ENCODE peak calls at places on chromosome 2, in seven cellular contexts. N is GM23338, T is Panc1, W is prostate gland, P is SK-N-SH, L is breast epithelium, E is spleen. F is an unnamed sample.

GRCh38 chr2:18860179-18860578 is 270.8 kb upstream of the NT5C1B start:
- DNase-seq in N (no peak), T (no peak), W (no peak), P (no peak), L (no peak), E (no peak), F (no peak)

GRCh38 chr2:182540236-182540635 is 113.4 kb upstream of the PDE1A start:
- DNase-seq in N (no peak), T (no peak), W (no peak), P (no peak), L (no peak), E (no peak), F (no peak)

GRCh38 chr2:237466266-237466665 is 20.8 kb upstream of the MLPH start:
- DNase-seq in N (no peak), T (no peak), W (no peak), P (peak), L (no peak), E (no peak), F (no peak)

GRCh38 chr2:64819774-64820688 is 166.3 kb upstream of the SERTAD2 start:
- DNase-seq in N (no peak), T (no peak), W (no peak), P (no peak), L (no peak), E (no peak), F (no peak)

GRCh38 chr2:42001696-42002331 is 46.0 kb upstream of the PKDCC start:
- DNase-seq in N (no peak), T (no peak), W (no peak), P (no peak), L (no peak), E (no peak), F (no peak)

GRCh38 chr2:212135739-212136138 is 402.9 kb downstream of the ERBB4 start:
- DNase-seq in N (no peak), T (no peak), W (no peak), P (no peak), L (no peak), E (no peak), F (no peak)

GRCh38 chr2:146986161-146986560 is 858.7 kb upstream of the ACVR2A start:
- DNase-seq in N (no peak), T (no peak), W (peak), P (no peak), L (no peak), E (no peak), F (no peak)

GRCh38 chr2:132721938-132722337 is 51.9 kb upstream of the LYPD1 start:
- DNase-seq in N (no peak), T (no peak), W (no peak), P (no peak), L (no peak), E (no peak), F (no peak)

GRCh38 chr2:101858246-101858645 is 133.5 kb upstream of the IL1R2 start:
- DNase-seq in N (no peak), T (no peak), W (no peak), P (no peak), L (no peak), E (no peak), F (no peak)

GRCh38 chr2:98874186-98874689 is 61.8 kb downstream of the CRACDL start:
- DNase-seq in N (no peak), T (no peak), W (no peak), P (no peak), L (no peak), E (no peak), F (no peak)

GRCh38 chr2:54404270-54404669 is 51.9 kb upstream of the SPTBN1 start:
- DNase-seq in N (no peak), T (no peak), W (no peak), P (no peak), L (no peak), E (no peak), F (no peak)

DNA sequence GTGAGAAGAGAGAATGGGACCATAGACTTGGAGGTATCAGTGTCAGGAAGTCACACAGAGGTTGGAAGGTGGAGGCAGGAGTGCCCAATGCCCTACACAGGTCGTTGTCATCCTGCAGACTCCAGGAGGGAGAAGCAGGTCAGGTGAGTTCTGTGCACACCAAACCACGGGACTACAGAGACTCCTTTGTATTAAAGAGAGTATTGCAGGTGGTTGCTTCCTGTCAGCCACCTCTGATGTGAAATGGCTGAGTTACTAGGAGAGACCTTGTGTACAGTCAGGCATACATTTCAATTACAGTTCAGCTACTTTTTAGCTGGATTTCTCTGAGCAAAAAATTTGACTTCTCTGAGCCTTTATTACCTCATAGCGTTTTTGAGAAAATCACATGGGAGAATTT is 51.6 kb downstream of the SPP2 start:
- DNase-seq in N (peak), T (no peak), W (peak), P (no peak), L (no peak), E (no peak), F (peak)
- TF ChIP-seq CTCF in N (no peak), T (no peak), W (peak), P (no peak), L (no peak), E (no peak), F (no peak)

DNA sequence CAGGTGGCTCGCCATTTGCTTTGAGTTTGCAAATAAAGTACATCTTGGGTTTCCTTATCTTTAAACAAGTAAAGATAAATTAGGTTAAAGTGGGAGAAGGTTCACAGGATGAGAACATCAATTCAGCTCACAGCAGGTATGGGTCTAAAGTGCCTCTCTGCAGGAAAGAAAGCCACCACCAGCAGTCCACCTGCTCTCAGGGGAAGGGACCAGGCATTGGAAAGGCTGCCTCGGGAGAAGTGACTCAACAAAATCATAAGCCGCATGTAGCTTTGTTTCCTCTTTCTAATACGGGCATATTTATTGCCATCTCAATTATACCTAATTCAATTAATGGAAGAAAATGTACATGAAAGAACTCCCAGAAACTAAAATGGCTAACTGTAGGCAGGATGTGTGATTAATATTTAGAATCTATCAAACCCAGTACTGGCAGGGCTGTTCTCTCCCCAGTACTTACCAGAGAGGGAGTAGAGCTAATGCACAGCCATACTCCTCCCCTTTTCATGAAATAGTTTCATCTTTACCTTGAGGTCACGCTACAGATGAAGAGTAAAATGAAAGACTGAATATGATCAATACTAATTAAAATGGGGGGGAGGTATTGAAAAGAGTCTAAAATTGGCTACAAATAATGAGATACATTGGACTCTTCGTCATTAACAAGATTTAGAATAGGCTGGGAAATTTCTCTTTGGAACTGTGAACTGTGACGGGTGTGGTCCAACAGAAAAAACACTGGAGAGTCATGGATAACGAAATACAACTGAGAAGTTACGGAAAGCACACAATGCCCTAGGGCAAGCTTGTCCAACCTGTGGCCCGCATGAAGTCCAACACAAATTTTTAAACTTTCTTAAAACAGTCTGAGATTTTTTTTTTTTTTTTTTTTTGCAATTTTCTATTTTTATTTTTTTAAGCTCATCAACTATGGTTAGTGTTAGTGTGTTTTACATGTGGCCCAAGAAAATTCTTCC is 28.1 kb downstream of the CDC42EP3 start:
- DNase-seq in N (no peak), T (no peak), W (no peak), P (no peak), L (no peak), E (no peak), F (no peak)
- TF ChIP-seq POLR2AphosphoS5 in N (no peak), T (no peak), W (no peak), P (peak), L (no peak), E (no peak), F (peak)

DNA sequence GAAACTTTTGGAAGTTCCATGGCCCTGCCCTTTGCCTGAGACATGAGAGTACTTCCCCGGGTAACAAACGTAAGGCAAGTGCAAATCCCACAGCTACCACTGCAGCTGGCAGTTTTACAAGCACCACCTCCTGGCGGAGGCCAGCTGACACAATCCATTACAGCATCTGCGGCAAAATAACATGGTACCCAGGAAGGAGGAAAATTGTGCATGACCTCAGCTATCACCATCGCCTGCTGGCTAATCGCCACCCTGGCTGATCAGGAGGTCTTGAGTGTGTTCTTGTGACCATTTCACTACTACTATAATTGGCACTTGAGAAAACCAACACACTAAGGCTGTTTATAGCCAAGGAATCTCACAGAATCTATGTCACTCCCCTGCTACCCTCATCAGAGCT is 71.7 kb upstream of the SERPINE2 start:
- DNase-seq in N (no peak), T (no peak), W (no peak), P (no peak), L (no peak), E (no peak), F (peak)
- TF ChIP-seq CTCF in N (no peak), T (no peak), W (no peak), P (no peak), L (no peak), E (no peak), F (no peak)

GRCh38 chr2:178891959-178892485 is 84.8 kb upstream of the TTN start:
- DNase-seq in N (no peak), T (no peak), W (no peak), P (no peak), L (no peak), E (no peak), F (no peak)

GRCh38 chr2:178895171-178895570 is 87.9 kb upstream of the TTN start:
- DNase-seq in N (no peak), T (no peak), W (no peak), P (no peak), L (no peak), E (no peak), F (no peak)

GRCh38 chr2:178886006-178886405 is 78.8 kb upstream of the TTN start:
- DNase-seq in N (peak), T (no peak), W (no peak), P (no peak), L (no peak), E (no peak), F (no peak)

GRCh38 chr2:178895872-178896271 is 88.6 kb upstream of the TTN start:
- DNase-seq in N (no peak), T (no peak), W (no peak), P (no peak), L (no peak), E (no peak), F (no peak)

GRCh38 chr2:178891265-178891958 is 84.2 kb upstream of the TTN start:
- DNase-seq in N (peak), T (no peak), W (peak), P (peak), L (no peak), E (no peak), F (no peak)
- TF ChIP-seq POLR2AphosphoS5 in N (no peak), T (no peak), W (no peak), P (no peak), L (no peak), E (no peak), F (no peak)

DNA sequence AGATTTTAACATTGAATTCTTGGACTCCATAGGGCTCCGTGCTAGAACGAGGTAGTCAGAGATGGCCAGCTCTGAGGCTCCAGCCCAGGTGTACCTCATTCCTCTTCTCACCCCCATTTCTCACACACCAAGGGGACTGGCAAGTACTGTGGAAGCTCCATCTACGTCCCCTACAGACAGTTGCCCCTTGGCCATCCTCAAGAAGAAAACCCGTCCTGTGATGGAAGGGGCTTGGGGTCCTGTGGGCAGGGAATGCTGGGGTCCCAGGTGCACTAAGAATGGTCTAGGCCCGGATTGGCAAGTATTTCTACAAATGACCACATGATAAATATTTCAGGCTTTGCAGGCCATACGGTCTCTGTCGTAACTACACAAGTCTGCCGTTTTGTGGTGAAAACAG is 110.3 kb downstream of the PDCL3 start:
- DNase-seq in N (no peak), T (no peak), W (no peak), P (no peak), L (no peak), E (no peak), F (peak)
- TF ChIP-seq CTCF in N (no peak), T (no peak), W (no peak), P (no peak), L (no peak), E (no peak), F (no peak)

GRCh38 chr2:230905448-230906430 is 19.3 kb downstream of the GPR55 start:
- DNase-seq in N (no peak), T (no peak), W (no peak), P (no peak), L (peak), E (peak), F (no peak)
- TF ChIP-seq POLR2AphosphoS5 in N (no peak), T (no peak), W (no peak), P (no peak), L (no peak), E (no peak), F (no peak)

GRCh38 chr2:12950174-12950573 is 233.4 kb downstream of the TRIB2 start:
- DNase-seq in N (no peak), T (no peak), W (no peak), P (no peak), L (no peak), E (no peak), F (no peak)

GRCh38 chr2:12949406-12949805 is 232.7 kb downstream of the TRIB2 start:
- DNase-seq in N (no peak), T (no peak), W (no peak), P (no peak), L (no peak), E (no peak), F (no peak)

GRCh38 chr2:12948963-12949353 is 232.2 kb downstream of the TRIB2 start:
- DNase-seq in N (no peak), T (no peak), W (no peak), P (no peak), L (no peak), E (no peak), F (no peak)

GRCh38 chr2:12950957-12951656 is 234.4 kb downstream of the TRIB2 start:
- DNase-seq in N (peak), T (no peak), W (no peak), P (no peak), L (no peak), E (no peak), F (no peak)

DNA sequence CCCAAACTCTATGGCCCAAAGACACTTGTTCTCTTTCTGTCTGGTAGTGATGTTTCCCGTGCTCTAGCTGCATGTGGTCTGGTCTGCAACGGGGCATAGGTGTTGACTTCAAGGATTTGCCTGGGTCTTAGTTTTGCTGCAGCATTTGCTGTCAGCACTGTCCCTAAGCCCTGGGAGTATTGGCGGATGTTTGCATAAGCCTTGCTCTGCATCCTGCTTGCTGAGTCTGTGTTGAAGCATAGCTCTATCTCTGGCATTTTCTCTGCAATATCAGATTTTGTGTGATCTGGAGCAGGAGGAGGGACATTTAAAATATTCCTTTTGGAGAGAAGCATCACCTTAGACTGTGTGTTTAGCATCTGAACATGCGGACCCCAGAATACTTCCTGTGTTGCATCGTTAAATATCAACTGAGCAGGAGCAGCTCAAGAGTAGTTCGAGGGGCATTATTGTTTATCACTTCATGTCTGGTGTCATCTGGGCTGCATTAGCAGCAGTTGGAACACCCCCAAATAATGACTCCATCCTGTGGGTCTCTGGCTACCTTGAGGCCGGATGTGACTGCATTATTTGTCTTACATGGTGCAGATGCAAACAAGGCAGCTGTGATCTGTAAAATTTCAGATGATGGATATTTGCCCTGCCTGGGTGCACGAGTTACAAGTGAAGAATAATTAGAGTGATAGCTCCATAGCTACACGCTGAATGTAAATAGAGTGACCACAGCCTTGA is 231.7 kb downstream of the TRIB2 start:
- DNase-seq in N (no peak), T (no peak), W (no peak), P (peak), L (no peak), E (no peak), F (no peak)
- TF ChIP-seq CTCF in N (no peak), T (no peak), W (no peak), P (no peak), L (no peak), E (no peak), F (no peak)

DNA sequence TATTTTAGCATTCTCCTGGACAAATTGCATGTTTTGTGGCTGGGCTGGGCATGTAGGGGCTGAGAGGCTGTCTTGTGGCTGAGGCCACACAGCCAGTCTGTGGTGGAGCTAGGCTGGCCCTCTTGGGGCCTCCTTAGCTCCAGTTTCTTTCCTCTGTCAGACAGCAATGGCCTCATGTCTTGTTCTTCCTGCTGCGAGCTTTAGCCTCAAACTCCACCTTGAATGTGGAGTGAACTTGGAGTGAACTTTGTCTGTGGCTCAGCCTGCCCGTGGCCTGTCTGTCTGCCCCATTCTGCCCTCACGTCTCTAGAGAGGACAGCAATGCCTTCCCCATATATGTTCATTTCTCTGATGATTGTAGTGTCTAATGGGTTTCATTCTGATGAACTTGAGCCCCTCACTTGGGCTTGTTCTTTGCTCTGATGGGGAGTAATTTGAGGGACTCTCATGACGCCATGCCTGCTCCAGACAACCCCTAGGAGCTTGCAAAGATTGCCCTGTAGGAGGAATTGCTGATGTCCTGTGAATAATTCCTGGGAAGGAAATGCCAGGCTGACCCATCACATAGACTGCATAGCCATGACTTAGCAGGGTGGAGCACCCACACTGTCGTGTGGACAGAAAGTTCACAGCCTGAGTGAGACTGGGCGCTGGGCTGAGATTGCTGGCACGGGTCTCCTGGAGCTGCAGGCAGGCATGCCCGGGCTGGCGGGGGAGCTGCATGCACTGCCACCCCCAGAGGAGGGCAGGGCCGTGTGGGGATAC is 42.6 kb downstream of the ASAP2 start:
- DNase-seq in N (no peak), T (no peak), W (peak), P (no peak), L (no peak), E (no peak), F (no peak)
- TF ChIP-seq POLR2AphosphoS5 in N (no peak), T (no peak), W (no peak), P (no peak), L (no peak), E (no peak), F (no peak)

DNA sequence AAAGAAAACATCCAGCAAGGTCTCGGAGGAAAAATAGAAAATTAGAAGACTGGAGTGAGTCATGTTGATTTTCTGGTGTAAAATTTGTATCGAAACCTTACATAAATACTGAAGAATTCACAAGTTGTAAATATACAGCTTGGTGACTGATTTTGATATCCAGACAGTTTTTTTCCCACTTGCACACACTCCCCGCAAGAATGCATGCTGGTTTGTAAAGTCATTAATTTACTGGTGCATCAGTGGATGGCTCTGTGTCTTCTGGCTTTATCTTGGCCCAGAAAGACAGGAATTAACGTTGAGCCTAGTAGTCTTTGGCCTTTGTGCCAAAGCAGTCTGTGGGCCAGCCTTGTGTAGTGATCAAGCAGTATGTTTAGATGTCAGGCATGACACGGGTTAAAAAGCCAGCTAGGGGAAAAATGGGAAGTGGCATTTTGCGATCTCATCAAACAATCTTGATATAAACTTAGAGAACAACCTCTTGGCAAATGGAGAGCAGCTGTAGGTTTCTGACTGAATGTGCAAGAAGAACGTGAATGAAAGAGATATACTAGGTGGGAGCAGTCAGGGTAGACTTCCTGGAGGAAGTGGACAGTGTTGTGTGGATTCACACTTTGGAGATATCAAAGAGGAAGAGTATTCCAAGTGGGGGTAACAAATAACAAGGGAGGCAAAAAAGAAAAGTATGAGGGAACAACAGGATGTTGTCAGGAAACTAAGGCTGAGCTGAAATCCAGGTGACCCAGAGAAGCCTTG is 22.7 kb upstream of the CASP8 start:
- DNase-seq in N (no peak), T (no peak), W (no peak), P (no peak), L (no peak), E (no peak), F (peak)
- TF ChIP-seq CTCF in N (no peak), T (no peak), W (no peak), P (no peak), L (no peak), E (no peak), F (no peak)